ENCODE peak calls at places on chromosome 17, in eight cellular contexts. L is HepG2, X is K562, I is HCT116, E is SK-N-SH, J is GM12878, B is endothelial cell of umbilical vein, P is H1. M is an unnamed sample.

GRCh38 chr17:20173091-20173490 is 163.9 kb downstream of the SPECC1 start:
- DNase-seq in L (peak), X (no peak), I (no peak), E (no peak), J (no peak), B (no peak), P (no peak), M (no peak)

GRCh38 chr17:50653738-50654137 is 19.1 kb downstream of the ABCC3 start:
- DNase-seq in L (no peak), X (no peak), I (no peak), E (no peak), J (no peak), B (no peak), P (no peak), M (no peak)

GRCh38 chr17:62895650-62896301 is 70.3 kb upstream of the TANC2 start:
- DNase-seq in L (no peak), X (no peak), I (no peak), E (no peak), J (no peak), B (no peak), P (no peak), M (no peak)

GRCh38 chr17:83050651-83051422 is 28.6 kb upstream of the METRNL start:
- DNase-seq in L (no peak), X (no peak), I (no peak), E (peak), J (no peak), B (no peak), P (peak), M (no peak)

GRCh38 chr17:57956311-57957119 is 1.3 kb upstream of the CUEDC1 start:
- DNase-seq in L (no peak), X (no peak), I (no peak), E (peak), J (peak), B (no peak), P (peak), M (no peak)

GRCh38 chr17:46874906-46875305 is 23.5 kb downstream of the WNT9B start:
- DNase-seq in L (no peak), X (no peak), I (no peak), E (no peak), J (no peak), B (no peak), P (no peak), M (no peak)

GRCh38 chr17:43578699-43579569 is 32.8 kb upstream of the ETV4 start:
- DNase-seq in L (peak), X (no peak), I (no peak), E (peak), J (peak), B (peak), P (no peak), M (no peak)

GRCh38 chr17:74642556-74642955 is 19.0 kb upstream of the CD300E start:
- DNase-seq in L (no peak), X (no peak), I (no peak), E (no peak), J (no peak), B (no peak), P (no peak), M (no peak)

GRCh38 chr17:79984877-79985276 is 50.8 kb downstream of the TBC1D16 start:
- DNase-seq in L (peak), X (no peak), I (no peak), E (no peak), J (no peak), B (no peak), P (no peak), M (no peak)

GRCh38 chr17:19933633-19934032 is 44.0 kb downstream of the AKAP10 start:
- DNase-seq in L (no peak), X (no peak), I (no peak), E (no peak), J (no peak), B (no peak), P (no peak), M (no peak)

GRCh38 chr17:35068249-35068648 is 4.7 kb upstream of the RFFL start:
- DNase-seq in L (no peak), X (no peak), I (no peak), E (no peak), J (no peak), B (no peak), P (no peak), M (no peak)

GRCh38 chr17:83124871-83125514 is 45.6 kb downstream of the METRNL start:
- DNase-seq in L (no peak), X (no peak), I (no peak), E (no peak), J (no peak), B (no peak), P (no peak), M (no peak)

GRCh38 chr17:11366451-11366850 is 125.4 kb downstream of the SHISA6 start:
- DNase-seq in L (no peak), X (no peak), I (no peak), E (no peak), J (no peak), B (no peak), P (no peak), M (no peak)

GRCh38 chr17:19388791-19389190 is 1.8 kb upstream of the MFAP4 start:
- DNase-seq in L (no peak), X (no peak), I (no peak), E (no peak), J (no peak), B (no peak), P (no peak), M (no peak)

GRCh38 chr17:2337152-2337810 is at the start of gene SGSM2:
- DNase-seq in L (peak), X (peak), I (no peak), E (peak), J (no peak), B (peak), P (no peak), M (no peak)

GRCh38 chr17:78781339-78782304 is at the start of gene CYTH1:
- DNase-seq in L (no peak), X (peak), I (no peak), E (peak), J (no peak), B (peak), P (peak), M (no peak)

GRCh38 chr17:10130263-10130662 is 68.1 kb downstream of the GAS7 start:
- DNase-seq in L (no peak), X (no peak), I (no peak), E (no peak), J (no peak), B (no peak), P (no peak), M (no peak)

GRCh38 chr17:68820825-68821481 is 134.2 kb downstream of the ABCA8 start:
- DNase-seq in L (peak), X (no peak), I (no peak), E (no peak), J (no peak), B (peak), P (no peak), M (no peak)

GRCh38 chr17:49360796-49361128 is 1.3 kb downstream of the ZNF652 start:
- DNase-seq in L (no peak), X (no peak), I (no peak), E (peak), J (no peak), B (no peak), P (no peak), M (no peak)

GRCh38 chr17:17681187-17681743 is at the start of gene RAI1:
- DNase-seq in L (peak), X (peak), I (no peak), E (peak), J (no peak), B (peak), P (peak), M (no peak)

GRCh38 chr17:79681628-79682261 is 49.0 kb upstream of the ENPP7 start:
- DNase-seq in L (no peak), X (no peak), I (no peak), E (no peak), J (no peak), B (no peak), P (no peak), M (no peak)

GRCh38 chr17:80516533-80516932 is 28.1 kb upstream of the RPTOR start:
- DNase-seq in L (no peak), X (no peak), I (no peak), E (no peak), J (no peak), B (no peak), P (no peak), M (no peak)

GRCh38 chr17:36943250-36944220 is 5.2 kb upstream of the AATF start:
- DNase-seq in L (no peak), X (no peak), I (no peak), E (peak), J (no peak), B (peak), P (peak), M (no peak)

GRCh38 chr17:58120195-58120822 is 27.9 kb upstream of the OR4D1 start:
- DNase-seq in L (peak), X (peak), I (peak), E (no peak), J (no peak), B (peak), P (peak), M (peak)

GRCh38 chr17:64658931-64659330 is 3.2 kb downstream of the SMURF2 start:
- DNase-seq in L (no peak), X (no peak), I (no peak), E (no peak), J (no peak), B (peak), P (no peak), M (no peak)

GRCh38 chr17:27294689-27295630 is 1.0 kb downstream of the WSB1 start:
- DNase-seq in L (peak), X (peak), I (peak), E (peak), J (peak), B (peak), P (no peak), M (no peak)

GRCh38 chr17:79840204-79840988 is 1.2 kb upstream of the CBX4 start:
- DNase-seq in L (no peak), X (no peak), I (no peak), E (peak), J (no peak), B (peak), P (peak), M (no peak)

GRCh38 chr17:81960130-81960958 is 643 bp downstream of the NOTUM start:
- DNase-seq in L (no peak), X (peak), I (no peak), E (no peak), J (no peak), B (no peak), P (peak), M (no peak)

GRCh38 chr17:13575922-13576419 is 25.8 kb downstream of the HS3ST3A1 start:
- DNase-seq in L (no peak), X (no peak), I (no peak), E (no peak), J (no peak), B (no peak), P (peak), M (no peak)

GRCh38 chr17:50848039-50848438 is 12.7 kb downstream of the WFIKKN2 start:
- DNase-seq in L (no peak), X (no peak), I (no peak), E (no peak), J (no peak), B (no peak), P (no peak), M (no peak)

GRCh38 chr17:4156750-4157381 is 13.9 kb downstream of the CYB5D2 start:
- DNase-seq in L (no peak), X (no peak), I (no peak), E (no peak), J (no peak), B (no peak), P (peak), M (no peak)
- H3K9ac ChIP-seq in L (no peak), X (no peak), I (no peak), E (no peak), J (no peak), B (no peak), P (no peak), M (no peak)

DNA sequence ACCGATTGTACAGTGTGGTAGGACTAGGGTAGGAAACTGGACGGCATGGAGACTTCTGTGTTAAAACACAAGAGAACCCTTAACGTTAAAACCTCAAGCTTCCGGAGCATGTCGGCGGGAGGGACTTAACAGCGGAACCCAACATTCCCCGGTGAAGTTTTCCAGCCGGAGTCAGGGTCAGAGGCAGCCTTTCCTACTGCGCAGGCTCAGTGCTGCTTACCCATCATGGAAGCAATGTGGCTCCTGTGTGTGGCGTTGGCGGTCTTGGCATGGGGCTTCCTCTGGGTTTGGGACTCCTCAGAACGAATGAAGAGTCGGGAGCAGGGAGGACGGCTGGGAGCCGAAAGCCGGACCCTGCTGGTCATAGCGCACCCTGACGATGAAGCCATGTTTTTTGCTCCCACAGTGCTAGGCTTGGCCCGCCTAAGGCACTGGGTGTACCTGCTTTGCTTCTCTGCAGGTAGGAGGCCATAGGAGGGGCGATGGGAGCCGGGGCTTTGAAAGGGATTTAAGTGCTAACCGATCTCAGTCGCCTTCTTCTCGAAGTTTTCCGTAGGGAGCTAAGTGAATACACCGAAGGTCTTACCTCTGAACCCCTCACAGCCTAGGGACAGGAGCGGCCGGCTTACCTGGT is at the start of gene PIGL:
- DNase-seq in L (peak), X (peak), I (peak), E (peak), J (peak), B (peak), P (peak), M (peak)
- TF ChIP-seq POLR2AphosphoS5 in L (peak), X (peak), I (peak), E (peak), J (peak), B (peak), P (peak), M (peak)

DNA sequence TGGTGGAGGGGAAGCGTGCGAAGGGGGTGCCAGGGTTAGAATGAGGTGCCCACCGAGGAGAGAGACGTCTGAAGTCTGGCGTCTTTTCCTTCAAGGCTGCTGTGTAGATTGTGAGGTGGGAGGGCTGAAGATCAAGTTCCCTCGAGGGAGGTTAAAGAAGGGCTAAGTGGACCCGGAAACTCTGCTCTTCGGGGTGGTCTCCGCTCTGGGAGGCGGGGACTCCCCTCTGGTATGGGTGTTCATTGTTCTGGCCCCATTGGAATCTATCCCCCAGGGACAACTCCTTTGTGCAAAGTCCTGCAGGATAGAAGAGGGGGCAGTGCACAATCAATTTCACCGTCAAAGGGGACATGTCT is 627 bp upstream of the RAB34 start:
- DNase-seq in L (no peak), X (no peak), I (no peak), E (no peak), J (no peak), B (no peak), P (no peak), M (no peak)
- H3K9ac ChIP-seq in L (peak), X (peak), I (peak), E (no peak), J (peak), B (peak), P (peak), M (peak)

DNA sequence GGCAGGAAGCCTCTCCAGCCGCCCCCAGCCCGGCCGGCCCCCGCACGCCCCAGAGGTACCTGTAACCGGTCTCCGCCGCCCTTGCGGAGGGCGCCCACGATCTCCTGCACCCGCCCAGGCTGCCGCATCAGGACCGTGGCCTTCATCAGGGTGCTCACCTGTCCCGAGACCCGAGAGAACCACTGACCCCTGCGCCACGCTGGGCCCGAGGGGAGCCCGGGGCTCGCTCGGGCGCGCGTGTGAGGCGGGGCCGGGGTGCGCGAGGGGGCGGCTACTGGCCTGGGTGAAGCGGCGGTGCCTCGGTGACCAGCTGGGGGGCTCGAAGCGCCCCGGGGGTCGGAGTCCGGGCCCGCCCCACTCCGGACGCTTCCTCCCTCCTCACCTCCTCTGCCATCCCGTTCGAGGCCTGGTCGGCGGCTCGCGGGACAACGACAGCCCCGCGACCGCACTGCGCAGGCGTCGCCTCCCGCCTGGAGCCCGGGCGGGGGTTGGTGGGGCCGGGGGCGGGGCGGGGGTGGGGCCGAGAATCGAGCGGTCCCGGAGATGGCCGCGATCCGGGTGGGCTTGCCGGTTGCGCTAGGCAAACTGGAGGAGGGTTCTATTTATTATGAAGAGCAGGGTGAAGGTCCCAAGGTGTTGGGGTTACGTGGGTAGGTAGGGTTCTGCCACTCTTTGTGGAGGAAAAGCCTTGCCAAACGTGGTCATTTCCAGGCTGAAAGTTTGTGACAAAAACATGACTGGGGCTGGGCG is at the start of gene NT5C3B:
- DNase-seq in L (peak), X (peak), I (peak), E (peak), J (no peak), B (peak), P (peak), M (no peak)
- TF ChIP-seq POLR2AphosphoS5 in L (peak), X (no peak), I (peak), E (peak), J (no peak), B (peak), P (no peak), M (peak)

GRCh38 chr17:32357615-32358014 is 7.7 kb downstream of the ZNF207 start:
- DNase-seq in L (no peak), X (no peak), I (no peak), E (no peak), J (no peak), B (no peak), P (no peak), M (no peak)
- H3K9ac ChIP-seq in L (no peak), X (peak), I (no peak), E (no peak), J (no peak), B (no peak), P (no peak), M (no peak)

GRCh38 chr17:76178124-76178523 is 37.1 kb upstream of the FOXJ1 start:
- DNase-seq in L (no peak), X (no peak), I (no peak), E (no peak), J (no peak), B (no peak), P (no peak), M (no peak)
- TF ChIP-seq POLR2AphosphoS5 in L (no peak), X (no peak), I (no peak), E (no peak), J (no peak), B (no peak), P (no peak), M (no peak)

M was measured in SK-N-MC.